ENCODE peak calls at places on chromosomes 3 and 15, in eight cellular contexts. One of them, this sample, is unnamed.

GRCh38 chr3:72163809-72164634 is 379.1 kb upstream of the PROK2 start:
- DNase-seq in stimulated activated CD8-positive, alpha-beta memory T cell treated with anti-CD3 and anti-CD28 coated beads, Interleukin-7, amount 100 ng/mL, for 48 hours: no peak
- DNase-seq in thoracic aorta: no peak
- DNase-seq in nephron progenitor cell: no peak
- DNase-seq in thyroid gland: no peak
- DNase-seq in stomach: no peak
- DNase-seq in CD4-positive, alpha-beta T cell: no peak
- DNase-seq in activated gamma-delta T cell treated with Interleukin-2 at 50 U/mL for 16 hours: no peak
- DNase-seq in this sample: no peak

GRCh38 chr3:141056716-141057115 is 5.6 kb downstream of the SPSB4 start:
- DNase-seq in stimulated activated CD8-positive, alpha-beta memory T cell treated with anti-CD3 and anti-CD28 coated beads, Interleukin-7, amount 100 ng/mL, for 48 hours: no peak
- DNase-seq in thoracic aorta: no peak
- DNase-seq in nephron progenitor cell: peak; percentile 51
- DNase-seq in thyroid gland: peak; percentile 78
- DNase-seq in stomach: no peak
- DNase-seq in CD4-positive, alpha-beta T cell: no peak
- DNase-seq in activated gamma-delta T cell treated with Interleukin-2 at 50 U/mL for 16 hours: no peak
- DNase-seq in this sample: no peak

GRCh38 chr3:123026551-123027291 is 842 bp downstream of the SEMA5B start:
- DNase-seq in stimulated activated CD8-positive, alpha-beta memory T cell treated with anti-CD3 and anti-CD28 coated beads, Interleukin-7, amount 100 ng/mL, for 48 hours: no peak
- DNase-seq in thoracic aorta: no peak
- DNase-seq in nephron progenitor cell: peak; percentile 57
- DNase-seq in thyroid gland: peak; percentile 16
- DNase-seq in stomach: peak; percentile 31
- DNase-seq in CD4-positive, alpha-beta T cell: no peak
- DNase-seq in activated gamma-delta T cell treated with Interleukin-2 at 50 U/mL for 16 hours: no peak
- DNase-seq in this sample: no peak

GRCh38 chr3:190326930-190327329 is 4.7 kb upstream of the CLDN1 start:
- DNase-seq in stimulated activated CD8-positive, alpha-beta memory T cell treated with anti-CD3 and anti-CD28 coated beads, Interleukin-7, amount 100 ng/mL, for 48 hours: no peak
- DNase-seq in thoracic aorta: no peak
- DNase-seq in nephron progenitor cell: no peak
- DNase-seq in thyroid gland: no peak
- DNase-seq in stomach: no peak
- DNase-seq in CD4-positive, alpha-beta T cell: no peak
- DNase-seq in activated gamma-delta T cell treated with Interleukin-2 at 50 U/mL for 16 hours: no peak
- DNase-seq in this sample: no peak

GRCh38 chr3:69913422-69913821 is 86.1 kb upstream of the SAMMSON start:
- DNase-seq in stimulated activated CD8-positive, alpha-beta memory T cell treated with anti-CD3 and anti-CD28 coated beads, Interleukin-7, amount 100 ng/mL, for 48 hours: no peak
- DNase-seq in thoracic aorta: no peak
- DNase-seq in nephron progenitor cell: no peak
- DNase-seq in thyroid gland: no peak
- DNase-seq in stomach: no peak
- DNase-seq in CD4-positive, alpha-beta T cell: no peak
- DNase-seq in activated gamma-delta T cell treated with Interleukin-2 at 50 U/mL for 16 hours: no peak
- DNase-seq in this sample: no peak

GRCh38 chr15:37824717-37825382 is 109.6 kb upstream of the TMCO5A start:
- DNase-seq in stimulated activated CD8-positive, alpha-beta memory T cell treated with anti-CD3 and anti-CD28 coated beads, Interleukin-7, amount 100 ng/mL, for 48 hours: no peak
- DNase-seq in thoracic aorta: no peak
- DNase-seq in nephron progenitor cell: no peak
- DNase-seq in thyroid gland: no peak
- DNase-seq in stomach: no peak
- DNase-seq in CD4-positive, alpha-beta T cell: no peak
- DNase-seq in activated gamma-delta T cell treated with Interleukin-2 at 50 U/mL for 16 hours: no peak
- DNase-seq in this sample: peak; percentile 93

GRCh38 chr3:80233576-80233975 is 465.8 kb upstream of the ROBO1 start:
- DNase-seq in stimulated activated CD8-positive, alpha-beta memory T cell treated with anti-CD3 and anti-CD28 coated beads, Interleukin-7, amount 100 ng/mL, for 48 hours: no peak
- DNase-seq in thoracic aorta: no peak
- DNase-seq in nephron progenitor cell: no peak
- DNase-seq in thyroid gland: no peak
- DNase-seq in stomach: no peak
- DNase-seq in CD4-positive, alpha-beta T cell: no peak
- DNase-seq in activated gamma-delta T cell treated with Interleukin-2 at 50 U/mL for 16 hours: no peak
- DNase-seq in this sample: peak; percentile 23

GRCh38 chr3:187036394-187036793 is 102.9 kb downstream of the RPL39L start:
- DNase-seq in stimulated activated CD8-positive, alpha-beta memory T cell treated with anti-CD3 and anti-CD28 coated beads, Interleukin-7, amount 100 ng/mL, for 48 hours: no peak
- DNase-seq in thoracic aorta: no peak
- DNase-seq in nephron progenitor cell: no peak
- DNase-seq in thyroid gland: no peak
- DNase-seq in stomach: no peak
- DNase-seq in CD4-positive, alpha-beta T cell: no peak
- DNase-seq in activated gamma-delta T cell treated with Interleukin-2 at 50 U/mL for 16 hours: no peak
- DNase-seq in this sample: no peak

GRCh38 chr3:17749705-17750293 is 7.4 kb upstream of the TBC1D5 start:
- DNase-seq in stimulated activated CD8-positive, alpha-beta memory T cell treated with anti-CD3 and anti-CD28 coated beads, Interleukin-7, amount 100 ng/mL, for 48 hours: no peak
- DNase-seq in thoracic aorta: no peak
- DNase-seq in nephron progenitor cell: no peak
- DNase-seq in thyroid gland: no peak
- DNase-seq in stomach: no peak
- DNase-seq in CD4-positive, alpha-beta T cell: no peak
- DNase-seq in activated gamma-delta T cell treated with Interleukin-2 at 50 U/mL for 16 hours: no peak
- DNase-seq in this sample: no peak

GRCh38 chr3:161818106-161818505 is 321.5 kb downstream of the OTOL1 start:
- DNase-seq in stimulated activated CD8-positive, alpha-beta memory T cell treated with anti-CD3 and anti-CD28 coated beads, Interleukin-7, amount 100 ng/mL, for 48 hours: no peak
- DNase-seq in thoracic aorta: no peak
- DNase-seq in nephron progenitor cell: no peak
- DNase-seq in thyroid gland: no peak
- DNase-seq in stomach: no peak
- DNase-seq in CD4-positive, alpha-beta T cell: no peak
- DNase-seq in activated gamma-delta T cell treated with Interleukin-2 at 50 U/mL for 16 hours: no peak
- DNase-seq in this sample: no peak

GRCh38 chr15:100338971-100339444 is 2.8 kb downstream of the ADAMTS17 start:
- DNase-seq in stimulated activated CD8-positive, alpha-beta memory T cell treated with anti-CD3 and anti-CD28 coated beads, Interleukin-7, amount 100 ng/mL, for 48 hours: peak; percentile 31
- DNase-seq in thoracic aorta: no peak
- DNase-seq in nephron progenitor cell: peak; percentile 61
- DNase-seq in thyroid gland: peak; percentile 80
- DNase-seq in stomach: peak; percentile 61
- DNase-seq in CD4-positive, alpha-beta T cell: peak; percentile 66
- DNase-seq in activated gamma-delta T cell treated with Interleukin-2 at 50 U/mL for 16 hours: peak; percentile 56
- DNase-seq in this sample: peak; percentile 24

GRCh38 chr3:185820973-185821758 is 3.7 kb downstream of the IGF2BP2 start:
- DNase-seq in stimulated activated CD8-positive, alpha-beta memory T cell treated with anti-CD3 and anti-CD28 coated beads, Interleukin-7, amount 100 ng/mL, for 48 hours: no peak
- DNase-seq in thoracic aorta: no peak
- DNase-seq in nephron progenitor cell: no peak
- DNase-seq in thyroid gland: no peak
- DNase-seq in stomach: no peak
- DNase-seq in CD4-positive, alpha-beta T cell: no peak
- DNase-seq in activated gamma-delta T cell treated with Interleukin-2 at 50 U/mL for 16 hours: no peak
- DNase-seq in this sample: peak; percentile 93

GRCh38 chr15:75725021-75725718 is 12.5 kb upstream of the CSPG4 start:
- DNase-seq in stimulated activated CD8-positive, alpha-beta memory T cell treated with anti-CD3 and anti-CD28 coated beads, Interleukin-7, amount 100 ng/mL, for 48 hours: no peak
- DNase-seq in thoracic aorta: no peak
- DNase-seq in nephron progenitor cell: no peak
- DNase-seq in thyroid gland: no peak
- DNase-seq in stomach: no peak
- DNase-seq in CD4-positive, alpha-beta T cell: no peak
- DNase-seq in activated gamma-delta T cell treated with Interleukin-2 at 50 U/mL for 16 hours: no peak
- DNase-seq in this sample: no peak

GRCh38 chr3:195268608-195269309 is 2.2 kb downstream of the XXYLT1 start:
- DNase-seq in stimulated activated CD8-positive, alpha-beta memory T cell treated with anti-CD3 and anti-CD28 coated beads, Interleukin-7, amount 100 ng/mL, for 48 hours: no peak
- DNase-seq in thoracic aorta: no peak
- DNase-seq in nephron progenitor cell: no peak
- DNase-seq in thyroid gland: no peak
- DNase-seq in stomach: no peak
- DNase-seq in CD4-positive, alpha-beta T cell: no peak
- DNase-seq in activated gamma-delta T cell treated with Interleukin-2 at 50 U/mL for 16 hours: no peak
- DNase-seq in this sample: no peak

GRCh38 chr15:100973351-100974034 is 54.3 kb downstream of the LRRK1 start:
- DNase-seq in stimulated activated CD8-positive, alpha-beta memory T cell treated with anti-CD3 and anti-CD28 coated beads, Interleukin-7, amount 100 ng/mL, for 48 hours: no peak
- DNase-seq in thoracic aorta: no peak
- DNase-seq in nephron progenitor cell: peak; percentile 68
- DNase-seq in thyroid gland: peak; percentile 42
- DNase-seq in stomach: no peak
- DNase-seq in CD4-positive, alpha-beta T cell: no peak
- DNase-seq in activated gamma-delta T cell treated with Interleukin-2 at 50 U/mL for 16 hours: no peak
- DNase-seq in this sample: no peak